ENCODE peak calls at places on chromosomes 16 and 17, in four cellular contexts. B is progenitor cell of endocrine pancreas, M is ovary, G is tibial artery. Q is an unnamed sample.

GRCh38 chr17:40303009-40303657 is 5.8 kb upstream of the RARA start:
- DNase-seq in B (no peak), M (no peak), G (peak; percentile 65), Q (no peak)

GRCh38 chr17:6184508-6184907 is 114.3 kb downstream of the WSCD1 start:
- DNase-seq in B (no peak), M (no peak), G (no peak), Q (no peak)

GRCh38 chr16:82384017-82384416 is 214.0 kb upstream of the MPHOSPH6 start:
- DNase-seq in B (no peak), M (no peak), G (no peak), Q (no peak)

GRCh38 chr17:10156579-10157488 is 41.6 kb downstream of the GAS7 start:
- DNase-seq in B (no peak), M (no peak), G (peak; percentile 73), Q (no peak)

GRCh38 chr17:16934836-16935235 is 37.1 kb downstream of the TNFRSF13B start:
- DNase-seq in B (no peak), M (no peak), G (peak; percentile 9), Q (no peak)

GRCh38 chr17:77501751-77502625 is 361.2 kb downstream of the SEC14L1 start:
- DNase-seq in B (no peak), M (no peak), G (no peak), Q (no peak)

GRCh38 chr16:81029930-81030604 is 5.6 kb upstream of the ATMIN start:
- DNase-seq in B (no peak), M (no peak), G (no peak), Q (no peak)

GRCh38 chr17:46813920-46814319 is 4.6 kb downstream of the WNT3 start:
- DNase-seq in B (no peak), M (no peak), G (no peak), Q (no peak)

GRCh38 chr17:63946440-63947363 is 14.6 kb upstream of the CD79B start:
- DNase-seq in B (peak; percentile 43), M (peak; percentile 28), G (no peak), Q (peak; percentile 91)

GRCh38 chr17:82299452-82299851 is 18.0 kb downstream of the CD7 start:
- DNase-seq in B (no peak), M (no peak), G (no peak), Q (no peak)

GRCh38 chr16:85715169-85716015 is 26.6 kb upstream of the GINS2 start:
- DNase-seq in B (no peak), M (no peak), G (no peak), Q (no peak)

GRCh38 chr17:77068915-77069314 is 71.9 kb upstream of the SEC14L1 start:
- DNase-seq in B (no peak), M (no peak), G (no peak), Q (no peak)

GRCh38 chr16:66261826-66262225 is 104.7 kb upstream of the CDH5 start:
- DNase-seq in B (no peak), M (no peak), G (no peak), Q (no peak)

GRCh38 chr16:55494994-55495421 is 13.9 kb upstream of the LPCAT2 start:
- DNase-seq in B (no peak), M (peak; percentile 52), G (peak; percentile 63), Q (no peak)

GRCh38 chr16:16148755-16149154 is 74.5 kb downstream of the ABCC6 start:
- DNase-seq in B (no peak), M (no peak), G (no peak), Q (no peak)

GRCh38 chr16:28983644-28984043 is 1.2 kb upstream of the LAT start:
- DNase-seq in B (no peak), M (no peak), G (no peak), Q (no peak)

GRCh38 chr16:58551496-58551895 is 36.2 kb downstream of the SETD6 start:
- DNase-seq in B (no peak), M (no peak), G (no peak), Q (no peak)

GRCh38 chr17:17782425-17783120 is 54.2 kb downstream of the SREBF1 start:
- DNase-seq in B (peak; percentile 44), M (peak; percentile 54), G (no peak), Q (no peak)

GRCh38 chr17:28926366-28926765 is 23.5 kb upstream of the DHRS13 start:
- DNase-seq in B (no peak), M (no peak), G (no peak), Q (no peak)

GRCh38 chr16:69123894-69124293 is 8.5 kb downstream of the CHTF8 start:
- DNase-seq in B (no peak), M (peak; percentile 53), G (peak; percentile 41), Q (no peak)

GRCh38 chr16:47600376-47600775 is 139.2 kb downstream of the PHKB start:
- DNase-seq in B (no peak), M (no peak), G (no peak), Q (no peak)

GRCh38 chr16:57360321-57360935 is 1.8 kb downstream of the CCL22 start:
- DNase-seq in B (no peak), M (no peak), G (no peak), Q (no peak)

GRCh38 chr16:11679250-11679649 is 11.0 kb downstream of the SNN start:
- DNase-seq in B (no peak), M (no peak), G (no peak), Q (no peak)

GRCh38 chr17:75823257-75824041 is 20.8 kb downstream of the UNC13D start:
- DNase-seq in B (no peak), M (no peak), G (no peak), Q (no peak)

Q was measured in HuH-7.5.